ENCODE peak calls at places on chromosomes 3 and 15, in nine cellular contexts. L is GM13977; F is activated CD4-positive, alpha-beta T cell treated with anti-CD3 and anti-CD28 coated beads, Interleukin-2, amount 50 U/mL, for 24 hours; D is GM12865; K is GM04503; X is Right ventricle myocardium superior; G is iPS-NIHi11; Y is IMR-90; H is HAP-1. E is an unnamed sample.

GRCh38 chr15:57445872-57446271 is 69.6 kb downstream of the CGNL1 start:
- DNase-seq in L (no peak), F (no peak), D (no peak), K (no peak), X (no peak), G (no peak), Y (peak), H (peak), E (no peak)

GRCh38 chr15:100311829-100312228 is 29.9 kb downstream of the ADAMTS17 start:
- DNase-seq in L (no peak), F (no peak), D (no peak), K (no peak), X (no peak), G (no peak), Y (no peak), H (no peak), E (no peak)

GRCh38 chr3:63914312-63914711 is 2.1 kb upstream of the SCAANT1 start:
- DNase-seq in L (no peak), F (no peak), D (no peak), K (no peak), X (no peak), G (no peak), Y (peak), H (no peak), E (no peak)

GRCh38 chr3:159418571-159419526 is 569.8 kb upstream of the IL12A start:
- DNase-seq in L (no peak), F (no peak), D (no peak), K (peak), X (no peak), G (no peak), Y (peak), H (no peak), E (no peak)

GRCh38 chr15:41585140-41586047 is 26.4 kb downstream of the TYRO3 start:
- DNase-seq in L (no peak), F (no peak), D (no peak), K (peak), X (peak), G (peak), Y (peak), H (no peak), E (no peak)

GRCh38 chr3:10173095-10173925 is 8.6 kb downstream of the IRAK2 start:
- DNase-seq in L (no peak), F (no peak), D (no peak), K (no peak), X (no peak), G (no peak), Y (peak), H (no peak), E (no peak)

GRCh38 chr3:59575113-59576001 is 525.5 kb upstream of the CFAP20DC start:
- DNase-seq in L (peak), F (peak), D (peak), K (no peak), X (peak), G (peak), Y (peak), H (peak), E (peak)

GRCh38 chr3:175692256-175692655 is 833.1 kb downstream of the NAALADL2 start:
- DNase-seq in L (no peak), F (no peak), D (no peak), K (no peak), X (no peak), G (no peak), Y (peak), H (no peak), E (no peak)

GRCh38 chr15:98503970-98504369 is 144.4 kb upstream of the IGF1R start:
- DNase-seq in L (no peak), F (no peak), D (no peak), K (peak), X (no peak), G (no peak), Y (peak), H (no peak), E (no peak)

GRCh38 chr3:128487813-128488635 is 5.0 kb downstream of the GATA2 start:
- DNase-seq in L (peak), F (no peak), D (peak), K (peak), X (peak), G (peak), Y (peak), H (peak), E (no peak)

GRCh38 chr15:32029409-32029861 is 880 bp upstream of the CHRNA7 start:
- DNase-seq in L (no peak), F (no peak), D (peak), K (no peak), X (peak), G (peak), Y (no peak), H (peak), E (peak)

GRCh38 chr3:8212794-8213193 is 288.8 kb upstream of the LMCD1 start:
- DNase-seq in L (no peak), F (no peak), D (no peak), K (no peak), X (no peak), G (no peak), Y (no peak), H (no peak), E (no peak)